ENCODE peak calls at places on chromosomes 7 and 10, in nine cellular contexts. F is effector memory CD4-positive, alpha-beta T cell; T is left lung; W is hepatocyte; K is IMR-90; N is PC-3; L is BE2C; Y is A549; X is HAP-1. A is an unnamed sample.
A peak's percentile ranks its signal among the peaks of the same experiment; 100 is the strongest.

GRCh38 chr7:73341877-73342276 is 13.9 kb downstream of the FKBP6 start:
- DNase-seq in F (no peak), T (no peak), W (peak; percentile 64), K (peak; percentile 91), N (peak; percentile 32), L (no peak), Y (peak; percentile 38), X (no peak), A (no peak)

GRCh38 chr7:123824754-123825067 is 20.3 kb upstream of the HYAL4 start:
- DNase-seq in F (no peak), T (no peak), W (peak; percentile 32), K (no peak), N (peak; percentile 77), L (no peak), Y (peak; percentile 36), X (no peak), A (no peak)

GRCh38 chr7:32516551-32517082 is 21.3 kb downstream of the AVL9 start:
- DNase-seq in F (no peak), T (no peak), W (peak; percentile 22), K (no peak), N (no peak), L (no peak), Y (no peak), X (no peak), A (no peak)

GRCh38 chr7:98280791-98281756 is at the start of gene BRI3:
- DNase-seq in F (peak; percentile 85), T (peak; percentile 90), W (peak; percentile 98), K (peak; percentile 73), N (peak; percentile 85), L (peak; percentile 94), Y (peak; percentile 90), X (peak; percentile 81), A (peak; percentile 97)

GRCh38 chr7:1849351-1849951 is 179.4 kb downstream of the ELFN1 start:
- DNase-seq in F (no peak), T (no peak), W (no peak), K (no peak), N (no peak), L (peak; percentile 8), Y (no peak), X (no peak), A (no peak)

GRCh38 chr7:27779873-27780272 is 39.9 kb downstream of the TAX1BP1 start:
- DNase-seq in F (no peak), T (no peak), W (no peak), K (no peak), N (no peak), L (no peak), Y (no peak), X (no peak), A (no peak)

GRCh38 chr10:89043052-89043451 is 52.5 kb downstream of the FAS start:
- DNase-seq in F (no peak), T (no peak), W (no peak), K (no peak), N (no peak), L (peak; percentile 26), Y (no peak), X (no peak), A (no peak)

GRCh38 chr10:93821051-93821772 is 63.5 kb downstream of the LGI1 start:
- DNase-seq in F (no peak), T (no peak), W (peak; percentile 36), K (peak; percentile 58), N (peak; percentile 63), L (no peak), Y (peak; percentile 61), X (peak; percentile 16), A (no peak)

DNA sequence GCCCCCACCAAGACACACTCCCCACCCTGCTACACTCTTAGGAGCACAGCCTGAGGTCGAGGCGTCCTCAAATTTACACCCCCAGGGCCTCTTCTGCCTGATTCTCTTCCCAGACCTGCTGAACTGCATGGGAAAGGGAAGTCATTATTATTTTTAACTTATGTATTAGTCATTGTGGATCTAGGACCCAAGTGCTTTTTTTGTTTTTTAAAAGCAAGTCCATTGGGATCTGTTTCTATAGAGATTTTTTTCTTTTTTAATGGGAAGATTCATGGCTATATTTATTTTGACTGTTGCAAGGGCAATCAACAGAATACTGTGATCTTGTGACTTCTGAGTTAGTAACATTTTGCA is 203.8 kb downstream of the ZMYND11 start:
- DNase-seq in F (no peak), T (no peak), W (no peak), K (peak; percentile 11), N (peak; percentile 32), L (no peak), Y (no peak), X (no peak), A (no peak)
- H3K4me1 ChIP-seq in F (no peaks in the 10 kb centered on the region), T (no peaks in the 10 kb centered on the region), W (no peaks in the 10 kb centered on the region), K (no peaks in the 10 kb centered on the region), N (peaks cover 40% of the 10 kb centered on the region), L (no peaks in the 10 kb centered on the region), Y (peaks cover 49% of the 10 kb centered on the region), X (no peaks in the 10 kb centered on the region), A (no peaks in the 10 kb centered on the region)

DNA sequence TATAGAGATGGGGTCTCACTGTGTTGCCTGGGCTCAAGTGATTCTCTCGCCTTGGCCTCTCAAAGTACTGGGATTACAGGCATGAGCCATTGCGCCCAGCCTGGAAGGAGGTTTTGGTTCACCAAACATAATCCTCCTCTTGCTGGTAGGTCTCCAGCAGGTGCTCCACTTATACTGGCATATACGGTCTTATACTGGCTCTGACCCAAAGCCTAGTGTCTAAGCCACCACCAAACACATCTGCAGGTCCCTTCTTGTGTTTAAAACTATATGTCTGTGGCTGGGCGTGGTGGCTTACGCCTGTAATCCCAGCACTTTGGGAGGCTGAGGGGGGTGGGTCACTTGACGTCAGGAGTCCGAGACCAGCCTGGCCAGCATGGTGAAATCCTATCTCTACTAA is 5.4 kb downstream of the MBLAC1 start:
- DNase-seq in F (no peak), T (no peak), W (no peak), K (no peak), N (no peak), L (no peak), Y (no peak), X (no peak), A (no peak)
- H3K4me3 ChIP-seq in F (no peak overlapping the region), T (no peak overlapping the region), W (no peak overlapping the region), K (no peak overlapping the region), N (no peak overlapping the region), L (no peak overlapping the region), Y (no peak overlapping the region), X (no peak overlapping the region), A (no peak overlapping the region)

GRCh38 chr10:69475433-69475830 is 24.2 kb downstream of the TSPAN15 start:
- DNase-seq in F (no peak), T (no peak), W (no peak), K (no peak), N (no peak), L (no peak), Y (no peak), X (no peak), A (no peak)
- H3K4me1 ChIP-seq in F (no peaks in the 10 kb centered on the region), T (peaks cover 35% of the 10 kb centered on the region), W (peaks cover 20% of the 10 kb centered on the region), K (peaks cover 8% of the 10 kb centered on the region), N (peaks cover 29% of the 10 kb centered on the region), L (peaks cover 20% of the 10 kb centered on the region), Y (peaks cover 51% of the 10 kb centered on the region), X (no peaks in the 10 kb centered on the region), A (no peaks in the 10 kb centered on the region)

GRCh38 chr7:50267525-50268041 is 36.9 kb upstream of the IKZF1 start:
- DNase-seq in F (no peak), T (no peak), W (no peak), K (no peak), N (no peak), L (no peak), Y (no peak), X (no peak), A (no peak)

GRCh38 chr7:50266893-50267386 is 37.6 kb upstream of the IKZF1 start:
- DNase-seq in F (peak; percentile 51), T (peak; percentile 47), W (no peak), K (no peak), N (no peak), L (no peak), Y (no peak), X (no peak), A (no peak)

GRCh38 chr7:50268223-50268622 is 36.3 kb upstream of the IKZF1 start:
- DNase-seq in F (no peak), T (no peak), W (no peak), K (no peak), N (no peak), L (no peak), Y (no peak), X (no peak), A (no peak)

GRCh38 chr7:50264908-50265307 is 39.6 kb upstream of the IKZF1 start:
- DNase-seq in F (no peak), T (no peak), W (no peak), K (no peak), N (no peak), L (no peak), Y (no peak), X (no peak), A (no peak)

DNA sequence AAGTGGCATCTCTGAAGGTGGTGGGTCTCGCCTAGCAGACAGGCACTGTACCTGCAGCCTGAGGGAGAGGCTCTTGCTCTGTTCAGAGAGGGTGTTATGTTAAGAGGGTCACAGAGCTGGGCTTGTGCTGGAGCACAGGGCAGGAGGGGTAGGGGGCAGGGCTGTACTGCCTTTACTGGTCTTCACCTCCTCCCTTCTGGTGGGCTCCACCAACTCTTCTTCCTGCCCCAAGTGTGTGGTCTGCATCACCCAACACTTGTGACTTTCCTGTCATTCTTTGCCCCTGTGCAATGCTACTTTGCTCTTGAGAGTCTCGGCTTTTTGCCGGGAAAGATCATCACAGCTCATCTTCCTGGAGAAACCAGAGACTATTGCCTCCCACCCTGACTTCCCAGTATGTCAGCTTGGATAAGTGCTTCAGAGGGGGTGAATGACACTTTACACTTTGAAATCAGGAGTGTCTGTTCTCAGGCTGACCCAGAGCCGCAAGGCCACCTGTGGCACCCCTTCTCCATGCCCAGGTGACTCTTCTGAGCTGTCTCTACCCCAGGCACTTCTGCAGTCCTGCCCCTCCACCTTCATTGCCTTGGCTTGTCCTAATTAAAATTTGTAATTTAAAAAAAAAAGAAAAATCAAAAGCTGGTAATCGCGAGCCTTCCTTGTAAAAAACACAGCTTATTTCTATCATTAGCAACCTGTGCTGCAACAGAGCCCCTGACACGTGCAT is 38.4 kb upstream of the IKZF1 start:
- DNase-seq in F (no peak), T (no peak), W (no peak), K (no peak), N (no peak), L (no peak), Y (no peak), X (no peak), A (no peak)
- H3K4me3 ChIP-seq in F (peak overlapping the region; percentile 3), T (no peak overlapping the region), W (no peak overlapping the region), K (no peak overlapping the region), N (no peak overlapping the region), L (no peak overlapping the region), Y (no peak overlapping the region), X (no peak overlapping the region), A (no peak overlapping the region)

DNA sequence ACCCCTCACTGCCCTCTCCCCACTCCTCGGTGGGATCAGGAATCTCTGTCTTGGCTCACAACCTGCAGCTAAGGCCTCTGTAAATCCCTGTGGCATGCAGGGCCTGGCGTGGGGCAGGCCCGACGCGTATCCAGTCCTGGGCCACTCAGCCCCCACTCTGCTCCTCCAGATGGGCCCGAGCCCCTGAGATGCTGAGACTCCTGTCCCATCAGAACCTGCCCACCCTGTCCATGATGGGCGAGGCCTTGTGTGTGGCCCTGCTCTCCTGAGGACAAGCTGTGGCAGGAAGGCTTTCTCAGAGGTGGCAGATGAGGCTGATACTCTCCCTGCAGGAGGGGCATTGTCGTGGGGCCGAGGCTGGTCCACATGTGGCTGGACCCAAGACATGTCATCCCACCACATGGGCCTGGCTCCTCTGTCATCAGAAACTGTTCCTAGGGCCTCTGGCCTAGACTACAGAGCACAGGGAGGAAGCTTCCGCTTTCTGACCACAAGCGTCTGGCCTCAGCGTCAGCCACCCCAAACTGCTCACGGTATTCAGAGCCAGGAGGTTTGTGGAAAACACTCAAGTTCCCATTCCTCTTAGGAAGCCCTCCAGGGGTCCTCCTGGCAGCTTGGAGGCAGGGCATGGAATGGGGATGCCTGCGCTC is 6.0 kb downstream of the ALOX5 start:
- DNase-seq in F (no peak), T (peak; percentile 84), W (no peak), K (no peak), N (no peak), L (no peak), Y (no peak), X (no peak), A (no peak)
- H3K4me1 ChIP-seq in F (no peaks in the 10 kb centered on the region), T (no peaks in the 10 kb centered on the region), W (no peaks in the 10 kb centered on the region), K (no peaks in the 10 kb centered on the region), N (peaks cover 9% of the 10 kb centered on the region), L (no peaks in the 10 kb centered on the region), Y (no peaks in the 10 kb centered on the region), X (no peaks in the 10 kb centered on the region), A (no peaks in the 10 kb centered on the region)

A was measured in endodermal cell.